ENCODE peak calls at places on chromosomes 13 and 19, in six cellular contexts. K is HCT116, H is IMR-90, S is GM12878, J is H1, I is HepG2. X is an unnamed sample.

GRCh38 chr19:33804021-33804799 is 7.5 kb downstream of the KCTD15 start:
- DNase-seq in K (no peak), H (peak), S (no peak), J (no peak), I (peak), X (no peak)

GRCh38 chr19:54364775-54365257 is at the start of gene LAIR1:
- DNase-seq in K (no peak), H (no peak), S (no peak), J (no peak), I (no peak), X (no peak)

GRCh38 chr19:45558399-45558878 is 26.2 kb downstream of the OPA3 start:
- DNase-seq in K (peak), H (peak), S (no peak), J (no peak), I (peak), X (peak)

GRCh38 chr19:33734913-33735312 is 61.8 kb upstream of the KCTD15 start:
- DNase-seq in K (no peak), H (no peak), S (no peak), J (no peak), I (no peak), X (no peak)

GRCh38 chr19:35987571-35987896 is 7.5 kb upstream of the SDHAF1 start:
- DNase-seq in K (no peak), H (no peak), S (no peak), J (no peak), I (no peak), X (no peak)

GRCh38 chr13:48828962-48829405 is 146.7 kb upstream of the FNDC3A start:
- DNase-seq in K (no peak), H (peak), S (no peak), J (no peak), I (no peak), X (no peak)

GRCh38 chr13:41311607-41312500 is 787 bp downstream of the NAA16 start:
- DNase-seq in K (no peak), H (peak), S (no peak), J (no peak), I (peak), X (no peak)

GRCh38 chr13:108463365-108463764 is 166.0 kb upstream of the MYO16 start:
- DNase-seq in K (no peak), H (peak), S (peak), J (no peak), I (no peak), X (no peak)

GRCh38 chr19:54492568-54492967 is 10.1 kb upstream of the LAIR2 start:
- DNase-seq in K (no peak), H (no peak), S (no peak), J (no peak), I (no peak), X (no peak)

GRCh38 chr19:20313894-20314293 is 146.9 kb downstream of the ZNF486 start:
- DNase-seq in K (no peak), H (no peak), S (no peak), J (no peak), I (no peak), X (no peak)

GRCh38 chr19:291561-292280 is 518 bp upstream of the PLPP2 start:
- DNase-seq in K (no peak), H (no peak), S (no peak), J (no peak), I (no peak), X (peak)

GRCh38 chr13:45367995-45368394 is 27.0 kb upstream of the TPT1 start:
- DNase-seq in K (no peak), H (no peak), S (no peak), J (no peak), I (no peak), X (no peak)

GRCh38 chr13:33323766-33324525 is 38.4 kb upstream of the STARD13 start:
- DNase-seq in K (no peak), H (peak), S (no peak), J (no peak), I (no peak), X (no peak)

GRCh38 chr13:32881074-32881791 is 135.0 kb upstream of the KL start:
- DNase-seq in K (no peak), H (peak), S (no peak), J (no peak), I (no peak), X (no peak)

GRCh38 chr19:48608798-48609263 is 2.3 kb downstream of the SPACA4 start:
- DNase-seq in K (peak), H (no peak), S (no peak), J (no peak), I (peak), X (peak)

GRCh38 chr19:47036233-47036651 is 12.2 kb downstream of the TMEM160 start:
- DNase-seq in K (no peak), H (no peak), S (no peak), J (no peak), I (no peak), X (no peak)

GRCh38 chr19:6580313-6580712 is 10.6 kb downstream of the CD70 start:
- DNase-seq in K (peak), H (peak), S (no peak), J (no peak), I (no peak), X (peak)

GRCh38 chr13:45623516-45624090 is 8.1 kb upstream of the ERICH6B start:
- DNase-seq in K (peak), H (peak), S (peak), J (no peak), I (peak), X (peak)

GRCh38 chr13:111866731-111867245 is 200.2 kb upstream of the SOX1 start:
- DNase-seq in K (no peak), H (no peak), S (no peak), J (no peak), I (no peak), X (no peak)

GRCh38 chr13:65677906-65678305 is 1552.2 kb downstream of the PCDH9 start:
- DNase-seq in K (peak), H (peak), S (no peak), J (no peak), I (no peak), X (no peak)

GRCh38 chr13:83350569-83350968 is 531.7 kb downstream of the SLITRK1 start:
- DNase-seq in K (no peak), H (peak), S (no peak), J (no peak), I (no peak), X (no peak)

DNA sequence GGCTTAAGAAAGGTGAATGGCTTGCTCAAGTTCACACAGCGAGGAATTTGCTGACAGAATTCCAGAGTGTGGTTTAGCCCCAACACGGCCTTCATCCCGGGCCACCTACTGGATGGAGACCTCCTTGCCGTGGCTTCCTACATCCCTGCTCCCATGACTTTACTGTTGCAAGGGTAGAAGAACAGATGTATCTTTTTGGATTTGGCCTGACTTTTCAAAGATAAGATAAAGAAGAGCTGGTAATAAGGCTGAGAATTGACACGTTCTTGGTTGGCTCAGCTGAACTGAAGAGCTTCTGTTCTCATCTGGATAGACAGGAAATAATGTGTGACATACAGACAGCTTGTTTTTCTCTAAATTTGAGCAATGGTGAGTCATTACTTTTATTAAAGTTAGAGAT is 113.1 kb downstream of the KLF5 start:
- DNase-seq in K (no peak), H (peak), S (no peak), J (no peak), I (no peak), X (no peak)
- H2AFZ ChIP-seq in K (no peak), H (peak), S (no peak), J (no peak), I (no peak), X (no peak)

GRCh38 chr13:109836629-109837607 is 50.5 kb upstream of the IRS2 start:
- DNase-seq in K (no peak), H (no peak), S (peak), J (no peak), I (peak), X (no peak)
- TF ChIP-seq CEBPB in K (no peak), H (no peak), S (no peak), J (no peak), I (no peak), X (no peak)

GRCh38 chr13:110259651-110260050 is 47.3 kb downstream of the COL4A1 start:
- DNase-seq in K (no peak), H (no peak), S (no peak), J (no peak), I (no peak), X (no peak)

GRCh38 chr13:110262494-110262893 is 44.5 kb downstream of the COL4A1 start:
- DNase-seq in K (no peak), H (no peak), S (no peak), J (no peak), I (no peak), X (no peak)

GRCh38 chr13:110262082-110262436 is 44.9 kb downstream of the COL4A1 start:
- DNase-seq in K (no peak), H (no peak), S (no peak), J (no peak), I (no peak), X (no peak)

GRCh38 chr13:110262944-110263343 is 44.0 kb downstream of the COL4A1 start:
- DNase-seq in K (no peak), H (no peak), S (no peak), J (no peak), I (no peak), X (no peak)

GRCh38 chr13:110261166-110262081 is 45.5 kb downstream of the COL4A1 start:
- DNase-seq in K (no peak), H (no peak), S (no peak), J (no peak), I (no peak), X (no peak)
- H2AFZ ChIP-seq in K (no peak), H (no peak), S (no peak), J (no peak), I (no peak), X (no peak)

GRCh38 chr13:98584668-98585397 is 7.9 kb upstream of the STK24 start:
- DNase-seq in K (no peak), H (no peak), S (no peak), J (no peak), I (no peak), X (no peak)
- TF ChIP-seq CEBPB in K (no peak), H (no peak), S (no peak), J (no peak), I (no peak), X (no peak)

GRCh38 chr19:8208710-8209110 is 460 bp upstream of the CERS4 start:
- DNase-seq in K (no peak), H (no peak), S (no peak), J (no peak), I (no peak), X (peak)
- H2AFZ ChIP-seq in K (peak), H (peak), S (peak), J (no peak), I (no peak), X (no peak)

GRCh38 chr19:41796362-41796761 is at the start of gene CEACAM3:
- DNase-seq in K (no peak), H (no peak), S (no peak), J (no peak), I (no peak), X (no peak)

GRCh38 chr19:41793414-41793727 is 3.0 kb upstream of the CEACAM3 start:
- DNase-seq in K (no peak), H (no peak), S (no peak), J (no peak), I (no peak), X (no peak)

GRCh38 chr19:41795031-41795461 is 1.3 kb upstream of the CEACAM3 start:
- DNase-seq in K (peak), H (peak), S (peak), J (peak), I (peak), X (peak)

GRCh38 chr19:41792513-41793413 is 3.6 kb upstream of the CEACAM3 start:
- DNase-seq in K (peak), H (peak), S (no peak), J (peak), I (peak), X (peak)
- TF ChIP-seq CEBPB in K (no peak), H (no peak), S (no peak), J (no peak), I (no peak), X (no peak)

GRCh38 chr19:1587872-1588271 is 4.8 kb downstream of the MBD3 start:
- DNase-seq in K (no peak), H (no peak), S (no peak), J (no peak), I (peak), X (no peak)

GRCh38 chr19:1590641-1591397 is 1.8 kb downstream of the MBD3 start:
- DNase-seq in K (no peak), H (no peak), S (no peak), J (no peak), I (peak), X (no peak)

GRCh38 chr19:1592755-1593628 is at the start of gene MBD3:
- DNase-seq in K (peak), H (peak), S (peak), J (peak), I (peak), X (peak)

GRCh38 chr19:1591421-1592022 is 1.1 kb downstream of the MBD3 start:
- DNase-seq in K (no peak), H (no peak), S (no peak), J (no peak), I (no peak), X (no peak)

DNA sequence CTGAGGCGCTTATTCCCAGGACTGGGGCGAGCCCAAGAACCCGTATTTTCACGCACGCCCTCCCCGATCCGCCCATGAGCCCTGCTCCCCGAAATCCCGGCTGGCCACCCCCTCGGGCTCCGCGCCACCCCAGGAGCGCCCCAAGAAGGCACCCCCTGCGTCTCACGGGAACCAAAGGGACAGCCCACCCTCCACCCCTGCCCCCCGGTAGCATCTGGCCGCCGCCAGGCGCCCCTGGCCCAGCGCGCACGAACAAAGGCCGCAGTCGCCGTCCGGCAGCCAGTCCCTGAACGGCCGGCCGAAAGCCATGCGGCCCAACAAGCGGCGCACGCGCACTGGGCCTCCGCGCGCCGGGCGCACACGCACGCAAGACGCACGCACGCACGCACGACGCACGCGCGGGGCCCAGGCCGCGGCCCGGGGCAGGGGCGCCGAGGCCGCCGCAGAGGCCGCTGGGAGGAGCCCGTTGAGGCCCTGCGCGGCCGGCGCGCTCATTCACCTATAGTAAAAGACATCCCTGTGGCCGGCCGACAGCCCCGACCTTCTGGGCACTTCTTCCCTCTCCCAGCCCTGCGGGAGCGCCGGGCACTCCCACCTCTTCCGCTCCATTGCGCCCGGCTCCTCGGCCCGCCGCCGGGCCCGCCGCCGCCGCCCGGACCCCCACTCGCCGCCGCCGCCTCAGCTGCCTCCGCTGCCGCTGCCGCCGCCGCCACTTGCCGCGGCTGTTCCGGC is 476 bp downstream of the MBD3 start:
- DNase-seq in K (peak), H (peak), S (peak), J (peak), I (peak), X (peak)
- H2AFZ ChIP-seq in K (no peak), H (peak), S (peak), J (no peak), I (no peak), X (peak)

DNA sequence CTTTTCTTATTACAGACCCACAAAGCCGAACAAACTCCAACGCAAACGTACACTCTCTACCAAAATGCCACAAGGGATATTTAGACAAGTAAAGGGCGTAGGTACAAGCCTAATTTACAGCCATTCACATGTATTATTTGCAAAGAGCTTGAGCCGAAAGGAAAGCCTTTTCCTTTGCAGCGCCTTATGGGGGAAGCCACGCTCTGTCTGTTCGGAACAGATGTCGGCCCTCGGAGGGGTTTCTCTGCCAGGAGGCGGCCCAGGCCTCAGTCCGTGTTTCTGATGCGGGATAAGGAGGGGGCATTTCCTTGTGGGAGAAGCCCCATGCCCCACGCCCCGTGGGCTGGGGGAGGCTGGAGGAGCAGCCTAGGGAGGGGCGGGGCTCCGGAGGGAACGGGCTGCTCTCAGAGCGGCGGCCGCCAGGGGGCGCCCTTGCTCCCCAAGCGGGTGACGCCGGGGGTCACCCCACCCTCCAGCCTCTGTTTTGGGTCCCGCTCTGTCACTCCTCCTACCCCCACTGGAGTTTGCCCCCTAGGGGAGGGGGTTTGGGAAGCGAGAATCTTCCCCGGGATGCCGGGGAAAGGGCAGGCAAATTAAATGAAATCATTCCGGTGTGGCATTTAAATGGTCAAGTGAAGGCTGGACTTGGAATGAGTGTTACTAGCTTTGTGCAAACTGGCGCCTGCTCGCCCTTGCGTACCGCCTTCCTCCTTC is 2.9 kb downstream of the HTR2A start:
- DNase-seq in K (peak), H (peak), S (peak), J (peak), I (no peak), X (peak)
- TF ChIP-seq CEBPB in K (no peak), H (no peak), S (no peak), J (no peak), I (no peak), X (no peak)

GRCh38 chr19:50356691-50357177 is 8.7 kb downstream of the NAPSA start:
- DNase-seq in K (no peak), H (no peak), S (no peak), J (no peak), I (no peak), X (no peak)
- H2AFZ ChIP-seq in K (peak), H (peak), S (no peak), J (no peak), I (no peak), X (peak)

GRCh38 chr19:44345969-44346368 is 10.5 kb downstream of the ZNF112 start:
- DNase-seq in K (no peak), H (no peak), S (no peak), J (no peak), I (no peak), X (no peak)
- TF ChIP-seq CEBPB in K (no peak), H (no peak), S (no peak), J (no peak), I (no peak), X (no peak)